ENCODE peak calls at places on chromosomes 1 and 21, in eight cellular contexts. W, T, P, L, J, B, O and M are unnamed samples.

GRCh38 chr1:150160964-150161626 is 11.4 kb downstream of the PLEKHO1 start:
- DNase-seq in W (no peak), T (no peak), P (no peak), L (no peak), J (no peak), B (no peak), O (no peak), M (no peak)

GRCh38 chr1:160579216-160579701 is at the start of gene CD84:
- DNase-seq in W (no peak), T (no peak), P (no peak), L (no peak), J (no peak), B (no peak), O (no peak), M (no peak)

GRCh38 chr1:181612100-181612499 is 128.8 kb downstream of the CACNA1E start:
- DNase-seq in W (no peak), T (no peak), P (no peak), L (no peak), J (no peak), B (no peak), O (no peak), M (no peak)

GRCh38 chr1:115746021-115746690 is 22.4 kb downstream of the CASQ2 start:
- DNase-seq in W (no peak), T (no peak), P (no peak), L (no peak), J (no peak), B (no peak), O (no peak), M (no peak)

GRCh38 chr1:6460349-6461236 is 5.4 kb downstream of the TNFRSF25 start:
- DNase-seq in W (no peak), T (peak; percentile 66), P (peak; percentile 57), L (peak; percentile 94), J (peak; percentile 95), B (no peak), O (no peak), M (no peak)

GRCh38 chr1:96233422-96233821 is 488.2 kb upstream of the PTBP2 start:
- DNase-seq in W (no peak), T (no peak), P (no peak), L (no peak), J (no peak), B (no peak), O (no peak), M (no peak)

GRCh38 chr1:241485554-241485992 is 34.0 kb downstream of the FH start:
- DNase-seq in W (peak; percentile 18), T (no peak), P (no peak), L (no peak), J (no peak), B (peak; percentile 44), O (peak; percentile 25), M (peak; percentile 44)

GRCh38 chr21:34604556-34604955 is 10.4 kb downstream of the RCAN1 start:
- DNase-seq in W (no peak), T (no peak), P (no peak), L (no peak), J (no peak), B (no peak), O (no peak), M (no peak)

GRCh38 chr1:170661646-170662411 is 2.1 kb upstream of the PRRX1 start:
- DNase-seq in W (no peak), T (no peak), P (no peak), L (no peak), J (no peak), B (no peak), O (no peak), M (peak; percentile 31)

GRCh38 chr21:28227881-28228623 is 764.6 kb downstream of the LTN1 start:
- DNase-seq in W (no peak), T (no peak), P (no peak), L (no peak), J (no peak), B (no peak), O (no peak), M (no peak)

GRCh38 chr1:45647248-45648021 is 23.6 kb upstream of the CCDC17 start:
- DNase-seq in W (no peak), T (no peak), P (no peak), L (no peak), J (no peak), B (peak; percentile 56), O (no peak), M (peak; percentile 41)